ENCODE peak calls at places on chromosome 4, in nine cellular contexts. One of them, this sample, is unnamed. For H3K4me1 and H3K27me3, the result is how much of the 10 kb centered on the place peaks cover.

GRCh38 chr4:180664766-180665368 is 1578.3 kb upstream of the TENM3 start:
- DNase-seq in GM23338: peak
- DNase-seq in right lobe of liver: no peak
- DNase-seq in lung: peak
- DNase-seq in naive thymus-derived CD4-positive, alpha-beta T cell: peak
- DNase-seq in A673: peak
- DNase-seq in left lung: peak
- DNase-seq in heart right ventricle: peak
- DNase-seq in PC-3: peak
- DNase-seq in this sample: peak

GRCh38 chr4:61938250-61938846 is 738.2 kb downstream of the ADGRL3 start:
- DNase-seq in naive thymus-derived CD4-positive, alpha-beta T cell: no peak
- DNase-seq in lung: no peak
- DNase-seq in PC-3: no peak
- DNase-seq in left lung: no peak
- DNase-seq in GM23338: peak
- DNase-seq in right lobe of liver: no peak
- DNase-seq in A673: no peak
- DNase-seq in heart right ventricle: no peak
- DNase-seq in this sample: no peak

GRCh38 chr4:136526517-136526916 is 1005.8 kb downstream of the PCDH18 start:
- DNase-seq in right lobe of liver: no peak
- DNase-seq in heart right ventricle: no peak
- DNase-seq in PC-3: no peak
- DNase-seq in lung: no peak
- DNase-seq in A673: no peak
- DNase-seq in left lung: no peak
- DNase-seq in GM23338: no peak
- DNase-seq in naive thymus-derived CD4-positive, alpha-beta T cell: no peak
- DNase-seq in this sample: no peak

GRCh38 chr4:25970241-25970675 is 56.2 kb downstream of the SMIM20 start:
- DNase-seq in GM23338: no peak
- DNase-seq in lung: no peak
- DNase-seq in PC-3: no peak
- DNase-seq in A673: no peak
- DNase-seq in heart right ventricle: peak
- DNase-seq in right lobe of liver: no peak
- DNase-seq in naive thymus-derived CD4-positive, alpha-beta T cell: no peak
- DNase-seq in left lung: peak
- DNase-seq in this sample: no peak

GRCh38 chr4:78612398-78613005 is 60.9 kb downstream of the ANXA3 start:
- DNase-seq in lung: no peak
- DNase-seq in right lobe of liver: no peak
- DNase-seq in GM23338: peak
- DNase-seq in PC-3: peak
- DNase-seq in left lung: no peak
- DNase-seq in heart right ventricle: peak
- DNase-seq in naive thymus-derived CD4-positive, alpha-beta T cell: no peak
- DNase-seq in A673: peak
- DNase-seq in this sample: no peak

GRCh38 chr4:177726111-177726510 is 283.9 kb upstream of the AGA start:
- DNase-seq in right lobe of liver: no peak
- DNase-seq in lung: no peak
- DNase-seq in PC-3: peak
- DNase-seq in naive thymus-derived CD4-positive, alpha-beta T cell: no peak
- DNase-seq in heart right ventricle: no peak
- DNase-seq in left lung: no peak
- DNase-seq in A673: no peak
- DNase-seq in GM23338: no peak
- DNase-seq in this sample: no peak

GRCh38 chr4:109559625-109559982 is 442 bp upstream of the MCUB start:
- DNase-seq in naive thymus-derived CD4-positive, alpha-beta T cell: no peak
- DNase-seq in A673: no peak
- DNase-seq in right lobe of liver: no peak
- DNase-seq in GM23338: peak
- DNase-seq in lung: peak
- DNase-seq in heart right ventricle: peak
- DNase-seq in left lung: peak
- DNase-seq in PC-3: no peak
- DNase-seq in this sample: no peak

GRCh38 chr4:4859799-4860380 is 425 bp downstream of the MSX1 start:
- DNase-seq in right lobe of liver: no peak
- DNase-seq in GM23338: peak
- DNase-seq in A673: no peak
- DNase-seq in PC-3: no peak
- DNase-seq in lung: no peak
- DNase-seq in heart right ventricle: no peak
- DNase-seq in left lung: no peak
- DNase-seq in naive thymus-derived CD4-positive, alpha-beta T cell: no peak
- DNase-seq in this sample: no peak

GRCh38 chr4:8188743-8189550 is 10.1 kb upstream of the SH3TC1 start:
- DNase-seq in left lung: peak
- DNase-seq in lung: peak
- DNase-seq in heart right ventricle: peak
- DNase-seq in PC-3: peak
- DNase-seq in right lobe of liver: peak
- DNase-seq in GM23338: no peak
- DNase-seq in naive thymus-derived CD4-positive, alpha-beta T cell: no peak
- DNase-seq in A673: no peak
- DNase-seq in this sample: no peak

GRCh38 chr4:37008199-37008598 is 236.3 kb upstream of the NWD2 start:
- DNase-seq in A673: no peak
- DNase-seq in left lung: no peak
- DNase-seq in right lobe of liver: no peak
- DNase-seq in GM23338: no peak
- DNase-seq in lung: no peak
- DNase-seq in heart right ventricle: no peak
- DNase-seq in naive thymus-derived CD4-positive, alpha-beta T cell: no peak
- DNase-seq in PC-3: peak
- DNase-seq in this sample: no peak

GRCh38 chr4:188934320-188934975 is 795.2 kb downstream of the TRIML1 start:
- DNase-seq in left lung: no peak
- DNase-seq in PC-3: peak
- DNase-seq in lung: no peak
- DNase-seq in A673: no peak
- DNase-seq in right lobe of liver: no peak
- DNase-seq in naive thymus-derived CD4-positive, alpha-beta T cell: no peak
- DNase-seq in heart right ventricle: no peak
- DNase-seq in GM23338: no peak
- DNase-seq in this sample: no peak

GRCh38 chr4:144582105-144582850 is 63.7 kb upstream of the HHIP start:
- DNase-seq in right lobe of liver: no peak
- DNase-seq in GM23338: no peak
- DNase-seq in lung: no peak
- DNase-seq in naive thymus-derived CD4-positive, alpha-beta T cell: no peak
- DNase-seq in heart right ventricle: no peak
- DNase-seq in left lung: no peak
- DNase-seq in A673: no peak
- DNase-seq in PC-3: peak
- DNase-seq in this sample: no peak

GRCh38 chr4:169404959-169405358 is 134.2 kb upstream of the SH3RF1 start:
- DNase-seq in lung: no peak
- DNase-seq in left lung: no peak
- DNase-seq in A673: no peak
- DNase-seq in PC-3: peak
- DNase-seq in naive thymus-derived CD4-positive, alpha-beta T cell: no peak
- DNase-seq in heart right ventricle: no peak
- DNase-seq in right lobe of liver: no peak
- DNase-seq in GM23338: peak
- DNase-seq in this sample: no peak

GRCh38 chr4:17492058-17492741 is 19.7 kb downstream of the QDPR start:
- DNase-seq in naive thymus-derived CD4-positive, alpha-beta T cell: no peak
- DNase-seq in PC-3: no peak
- DNase-seq in GM23338: no peak
- DNase-seq in heart right ventricle: no peak
- DNase-seq in right lobe of liver: peak
- DNase-seq in A673: no peak
- DNase-seq in left lung: no peak
- DNase-seq in lung: no peak
- DNase-seq in this sample: no peak

GRCh38 chr4:82429728-82430192 is 502 bp downstream of the HNRNPDL start:
- DNase-seq in GM23338: peak
- DNase-seq in naive thymus-derived CD4-positive, alpha-beta T cell: peak
- DNase-seq in right lobe of liver: no peak
- DNase-seq in left lung: peak
- DNase-seq in PC-3: no peak
- DNase-seq in heart right ventricle: no peak
- DNase-seq in lung: no peak
- DNase-seq in A673: no peak
- DNase-seq in this sample: peak

GRCh38 chr4:179110816-179111215 is 1668.6 kb upstream of the AGA start:
- DNase-seq in right lobe of liver: no peak
- DNase-seq in A673: no peak
- DNase-seq in GM23338: no peak
- DNase-seq in left lung: no peak
- DNase-seq in naive thymus-derived CD4-positive, alpha-beta T cell: no peak
- DNase-seq in lung: no peak
- DNase-seq in heart right ventricle: no peak
- DNase-seq in PC-3: no peak
- DNase-seq in this sample: no peak

GRCh38 chr4:26163425-26164362 is 157.1 kb upstream of the RBPJ start:
- DNase-seq in naive thymus-derived CD4-positive, alpha-beta T cell: no peak
- DNase-seq in lung: no peak
- DNase-seq in right lobe of liver: no peak
- DNase-seq in left lung: no peak
- DNase-seq in A673: no peak
- DNase-seq in PC-3: no peak
- DNase-seq in heart right ventricle: no peak
- DNase-seq in GM23338: peak
- DNase-seq in this sample: no peak

GRCh38 chr4:47490550-47490949 is 5.5 kb downstream of the ATP10D start:
- DNase-seq in lung: no peak
- DNase-seq in naive thymus-derived CD4-positive, alpha-beta T cell: no peak
- DNase-seq in heart right ventricle: peak
- DNase-seq in GM23338: peak
- DNase-seq in left lung: no peak
- DNase-seq in right lobe of liver: no peak
- DNase-seq in PC-3: peak
- DNase-seq in A673: peak
- DNase-seq in this sample: no peak

GRCh38 chr4:155032521-155033229 is 175.8 kb upstream of the NPY2R start:
- DNase-seq in left lung: no peak
- DNase-seq in naive thymus-derived CD4-positive, alpha-beta T cell: no peak
- DNase-seq in right lobe of liver: no peak
- DNase-seq in GM23338: no peak
- DNase-seq in lung: no peak
- DNase-seq in heart right ventricle: no peak
- DNase-seq in A673: no peak
- DNase-seq in PC-3: no peak
- DNase-seq in this sample: no peak

GRCh38 chr4:152674359-152674758 is 5.4 kb downstream of the TMEM154 start:
- DNase-seq in left lung: no peak
- DNase-seq in naive thymus-derived CD4-positive, alpha-beta T cell: no peak
- DNase-seq in heart right ventricle: no peak
- DNase-seq in right lobe of liver: no peak
- DNase-seq in A673: no peak
- DNase-seq in lung: no peak
- DNase-seq in GM23338: no peak
- DNase-seq in PC-3: no peak
- DNase-seq in this sample: no peak
- H3K4me1 ChIP-seq in left lung: under half
- H3K4me1 ChIP-seq in naive thymus-derived CD4-positive, alpha-beta T cell: under half
- H3K4me1 ChIP-seq in heart right ventricle: under half
- H3K4me1 ChIP-seq in right lobe of liver: under half
- H3K4me1 ChIP-seq in A673: under half
- H3K4me1 ChIP-seq in lung: under half
- H3K4me1 ChIP-seq in GM23338: under half
- H3K4me1 ChIP-seq in PC-3: under half
- H3K4me1 ChIP-seq in this sample: under half

DNA sequence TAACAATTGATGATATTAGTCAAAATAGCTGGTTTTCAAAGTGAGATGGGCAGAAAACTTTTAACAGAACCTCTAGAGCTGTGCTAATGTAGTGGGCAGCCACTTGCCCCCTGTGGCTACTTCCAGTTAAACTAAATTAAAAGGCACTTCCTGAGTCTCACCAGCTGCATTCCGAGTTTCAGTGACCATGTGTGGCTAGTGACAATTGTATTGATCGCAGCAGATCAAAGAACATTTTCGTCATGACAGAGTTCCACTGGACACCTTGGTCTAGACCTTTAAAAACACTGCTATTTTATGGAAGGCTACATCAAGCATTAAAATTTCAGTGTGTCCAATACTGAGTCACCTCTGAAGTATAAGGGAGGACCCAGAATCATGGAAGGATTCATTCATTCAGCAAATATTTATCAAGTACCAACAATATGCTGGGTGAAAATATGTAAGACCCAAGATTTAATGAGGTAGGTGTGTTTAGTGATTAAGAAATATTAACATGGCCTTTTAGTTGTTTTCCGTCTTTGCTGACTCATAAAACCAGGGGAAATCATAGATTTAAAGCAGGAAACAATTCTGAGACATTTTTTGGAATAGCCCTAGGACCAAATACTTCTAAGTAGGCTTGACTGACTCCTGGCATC is 5.1 kb upstream of the FAT1 start:
- DNase-seq in naive thymus-derived CD4-positive, alpha-beta T cell: no peak
- DNase-seq in lung: no peak
- DNase-seq in A673: peak
- DNase-seq in right lobe of liver: no peak
- DNase-seq in heart right ventricle: no peak
- DNase-seq in left lung: no peak
- DNase-seq in PC-3: peak
- DNase-seq in GM23338: peak
- DNase-seq in this sample: no peak
- H3K27ac ChIP-seq in naive thymus-derived CD4-positive, alpha-beta T cell: no peak
- H3K27ac ChIP-seq in lung: no peak
- H3K27ac ChIP-seq in A673: no peak
- H3K27ac ChIP-seq in right lobe of liver: peak
- H3K27ac ChIP-seq in heart right ventricle: no peak
- H3K27ac ChIP-seq in left lung: no peak
- H3K27ac ChIP-seq in PC-3: peak
- H3K27ac ChIP-seq in GM23338: no peak
- H3K27ac ChIP-seq in this sample: no peak

GRCh38 chr4:42136371-42136770 is 16.1 kb downstream of the BEND4 start:
- DNase-seq in heart right ventricle: no peak
- DNase-seq in PC-3: no peak
- DNase-seq in GM23338: peak
- DNase-seq in lung: no peak
- DNase-seq in A673: no peak
- DNase-seq in right lobe of liver: no peak
- DNase-seq in naive thymus-derived CD4-positive, alpha-beta T cell: no peak
- DNase-seq in left lung: no peak
- DNase-seq in this sample: no peak
- H3K27me3 ChIP-seq in heart right ventricle: under half
- H3K27me3 ChIP-seq in PC-3: under half
- H3K27me3 ChIP-seq in GM23338: under half
- H3K27me3 ChIP-seq in lung: under half
- H3K27me3 ChIP-seq in A673: half or more
- H3K27me3 ChIP-seq in right lobe of liver: under half
- H3K27me3 ChIP-seq in naive thymus-derived CD4-positive, alpha-beta T cell: under half
- H3K27me3 ChIP-seq in left lung: under half
- H3K27me3 ChIP-seq in this sample: under half

DNA sequence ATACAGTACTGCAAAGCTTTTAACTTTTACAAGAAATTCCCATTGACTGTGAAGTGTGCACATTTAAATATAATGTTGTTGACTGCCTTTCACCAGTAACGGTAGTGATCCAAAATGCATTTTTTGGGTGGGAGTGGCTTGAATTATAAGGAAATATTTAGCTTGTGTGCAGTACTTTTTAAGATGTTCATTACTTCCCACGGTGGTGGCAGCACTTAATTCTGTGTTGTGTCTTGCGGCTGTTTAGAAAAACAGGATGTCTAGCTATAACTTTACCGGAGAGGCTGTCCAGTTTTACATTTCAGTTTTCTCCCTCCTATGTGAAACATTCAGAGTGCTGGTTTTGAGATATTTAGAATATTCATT is 1.7 kb downstream of the TMEM131L start:
- DNase-seq in PC-3: no peak
- DNase-seq in left lung: no peak
- DNase-seq in lung: no peak
- DNase-seq in heart right ventricle: no peak
- DNase-seq in naive thymus-derived CD4-positive, alpha-beta T cell: peak
- DNase-seq in A673: no peak
- DNase-seq in GM23338: no peak
- DNase-seq in right lobe of liver: no peak
- DNase-seq in this sample: no peak
- H3K4me1 ChIP-seq in PC-3: under half
- H3K4me1 ChIP-seq in left lung: under half
- H3K4me1 ChIP-seq in lung: under half
- H3K4me1 ChIP-seq in heart right ventricle: under half
- H3K4me1 ChIP-seq in naive thymus-derived CD4-positive, alpha-beta T cell: under half
- H3K4me1 ChIP-seq in A673: under half
- H3K4me1 ChIP-seq in GM23338: under half
- H3K4me1 ChIP-seq in right lobe of liver: under half
- H3K4me1 ChIP-seq in this sample: under half

This sample was measured in effector memory CD4-positive, alpha-beta T cell.